ENCODE peak calls at places on chromosome 1, in four cellular contexts. F is K562, Q is H1, L is IMR-90. E is an unnamed sample.

GRCh38 chr1:53112271-53112774 is 30.1 kb downstream of the SLC1A7 start:
- DNase-seq in F (no peak), L (peak; percentile 87), Q (no peak), E (no peak)

GRCh38 chr1:79633456-79633855 is 626.9 kb upstream of the ADGRL4 start:
- DNase-seq in F (no peak), L (peak; percentile 83), Q (no peak), E (no peak)

GRCh38 chr1:227998374-227999055 is 8.3 kb upstream of the WNT3A start:
- DNase-seq in Q (no peak), L (no peak), F (no peak), E (no peak)

GRCh38 chr1:221794079-221794670 is 52.3 kb upstream of the DUSP10 start:
- DNase-seq in F (no peak), Q (no peak), L (peak; percentile 77), E (peak; percentile 82)

GRCh38 chr1:50452700-50453099 is 29.5 kb upstream of the DMRTA2 start:
- DNase-seq in Q (no peak), F (no peak), L (no peak), E (no peak)

GRCh38 chr1:177044390-177044789 is 120.1 kb downstream of the ASTN1 start:
- DNase-seq in F (no peak), L (no peak), Q (peak; percentile 57), E (no peak)

GRCh38 chr1:11629626-11630025 is 24.6 kb downstream of the FBXO2 start:
- DNase-seq in L (no peak), F (no peak), Q (no peak), E (no peak)

GRCh38 chr1:205246426-205247119 is 18.8 kb downstream of the TMCC2 start:
- DNase-seq in L (no peak), Q (no peak), F (no peak), E (no peak)

GRCh38 chr1:23930861-23931471 is 17.8 kb upstream of the CNR2 start:
- DNase-seq in L (peak; percentile 59), F (no peak), Q (no peak), E (no peak)

GRCh38 chr1:47230692-47231313 is 1.2 kb downstream of the TAL1 start:
- DNase-seq in F (peak; percentile 45), Q (peak; percentile 80), L (no peak), E (no peak)

GRCh38 chr1:55015123-55015522 is 16.4 kb downstream of the BSND start:
- DNase-seq in F (no peak), L (no peak), Q (no peak), E (no peak)

GRCh38 chr1:228283476-228284147 is 75.8 kb downstream of the OBSCN start:
- DNase-seq in L (no peak), Q (no peak), F (no peak), E (no peak)

GRCh38 chr1:51301844-51302162 is 28.6 kb downstream of the TTC39A start:
- DNase-seq in Q (no peak), F (no peak), L (no peak), E (no peak)

GRCh38 chr1:95043141-95043980 is 29.4 kb downstream of the ALG14 start:
- DNase-seq in F (peak; percentile 83), L (peak; percentile 86), Q (peak; percentile 88), E (peak; percentile 19)

GRCh38 chr1:107139833-107140702 is 771 bp upstream of the NTNG1 start:
- DNase-seq in F (no peak), L (peak; percentile 36), Q (peak; percentile 75), E (no peak)

GRCh38 chr1:19869929-19870328 is 12.3 kb upstream of the OTUD3 start:
- DNase-seq in F (peak; percentile 83), Q (no peak), L (peak; percentile 58), E (no peak)

GRCh38 chr1:201911827-201912571 is 23.3 kb downstream of the SHISA4 start:
- DNase-seq in F (no peak), L (no peak), Q (no peak), E (no peak)

GRCh38 chr1:222081859-222082258 is 340.0 kb upstream of the DUSP10 start:
- DNase-seq in Q (no peak), F (no peak), L (peak; percentile 36), E (no peak)

GRCh38 chr1:43971336-43971980 is 1.6 kb downstream of the DPH2 start:
- DNase-seq in F (no peak), L (no peak), Q (no peak), E (no peak)

GRCh38 chr1:154442006-154442740 is 37.0 kb downstream of the IL6R start:
- DNase-seq in F (peak; percentile 60), L (peak; percentile 64), Q (peak; percentile 72), E (no peak)

GRCh38 chr1:21921100-21921875 is 15.8 kb downstream of the HSPG2 start:
- DNase-seq in L (no peak), F (no peak), Q (no peak), E (no peak)

GRCh38 chr1:67158401-67158800 is 7.9 kb upstream of the IL23R start:
- DNase-seq in F (no peak), Q (no peak), L (no peak), E (no peak)

GRCh38 chr1:12166834-12167492 is at the start of gene TNFRSF1B:
- DNase-seq in F (peak; percentile 92), Q (peak; percentile 85), L (peak; percentile 29), E (no peak)

GRCh38 chr1:155968670-155969069 is 9.7 kb downstream of the ARHGEF2 start:
- DNase-seq in Q (no peak), L (peak; percentile 72), F (no peak), E (no peak)

GRCh38 chr1:43073490-43074230 is 98.4 kb downstream of the EBNA1BP2 start:
- DNase-seq in L (peak; percentile 71), F (peak; percentile 84), Q (peak; percentile 84), E (peak; percentile 40)

GRCh38 chr1:2022063-2022770 is 3.1 kb downstream of the GABRD start:
- DNase-seq in F (no peak), Q (no peak), L (no peak), E (no peak)

GRCh38 chr1:2137257-2138121 is 57.1 kb downstream of the FAAP20 start:
- DNase-seq in Q (no peak), L (no peak), F (no peak), E (no peak)

GRCh38 chr1:86277909-86278308 is 118.2 kb downstream of the ODF2L start:
- DNase-seq in F (no peak), Q (no peak), L (no peak), E (no peak)
- TF ChIP-seq CHD1 in F (no peak), Q (no peak), L (no peak), E (no peak)

DNA sequence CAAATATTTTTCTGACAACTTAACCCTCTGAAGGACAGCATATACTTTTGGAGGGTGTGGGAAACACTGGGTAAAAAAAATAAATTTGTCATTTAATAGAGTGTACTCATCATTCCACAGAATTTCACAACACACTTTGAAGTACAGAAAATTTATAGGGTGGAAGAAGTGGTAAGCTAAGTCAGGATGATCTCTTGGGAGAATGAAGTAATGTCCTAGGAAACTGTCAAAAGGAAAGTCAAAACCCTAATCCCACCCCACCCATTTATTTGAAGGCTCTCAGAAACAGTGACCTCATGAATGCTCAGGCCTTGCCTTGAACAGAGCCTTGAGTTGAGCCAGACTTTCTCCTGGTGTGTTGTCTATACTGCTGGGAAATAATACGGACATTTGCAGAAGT is 7.3 kb upstream of the UAP1 start:
- DNase-seq in F (no peak), L (peak; percentile 10), Q (no peak), E (no peak)
- TF ChIP-seq CEBPB in F (no peak), L (peak; percentile 36), Q (no peak), E (no peak)

GRCh38 chr1:236159704-236160539 is 17.6 kb downstream of the GPR137B start:
- DNase-seq in F (no peak), L (no peak), Q (no peak), E (peak; percentile 93)
- TF ChIP-seq CHD1 in F (no peak), L (no peak), Q (no peak), E (no peak)

GRCh38 chr1:44988531-44989156 is 2.2 kb upstream of the EIF2B3 start:
- DNase-seq in F (no peak), Q (no peak), L (no peak), E (no peak)

GRCh38 chr1:44985747-44986359 is 542 bp downstream of the EIF2B3 start:
- DNase-seq in Q (no peak), F (no peak), L (peak; percentile 8), E (no peak)
- TF ChIP-seq CEBPB in Q (no peak), F (peak; percentile 10), L (peak; percentile 8), E (no peak)

E was measured in GM12878.